ENCODE peak calls at places on chromosome 21, in seven cellular contexts. Y, E, I, Z, L, J and C are unnamed samples.

GRCh38 chr21:41817228-41817627 is 50.4 kb upstream of the RIPK4 start:
- DNase-seq in I (peak), Y (peak), L (peak), E (peak), J (peak), Z (peak), C (peak)

GRCh38 chr21:46605759-46606426 is 1.0 kb upstream of the S100B start:
- DNase-seq in L (no peak), E (no peak), J (no peak), Y (peak), I (no peak), Z (no peak), C (no peak)

GRCh38 chr21:32386195-32386870 is 6.5 kb downstream of the URB1 start:
- DNase-seq in L (no peak), Y (no peak), Z (no peak), J (no peak), I (no peak), E (no peak), C (no peak)

GRCh38 chr21:27265492-27265891 is 298.6 kb upstream of the ADAMTS5 start:
- DNase-seq in L (no peak), J (no peak), Y (no peak), Z (no peak), E (no peak), I (no peak), C (no peak)

GRCh38 chr21:19475525-19475924 is 1071.9 kb upstream of the TMPRSS15 start:
- DNase-seq in Y (no peak), E (peak), L (no peak), Z (no peak), I (no peak), J (no peak), C (no peak)

GRCh38 chr21:27526451-27526850 is 559.6 kb upstream of the ADAMTS5 start:
- DNase-seq in Z (no peak), J (no peak), Y (no peak), E (no peak), L (no peak), I (no peak), C (peak)

GRCh38 chr21:39057121-39057520 is 126.1 kb downstream of the PSMG1 start:
- DNase-seq in E (no peak), L (no peak), J (no peak), Y (no peak), I (no peak), Z (no peak), C (no peak)

GRCh38 chr21:41847066-41847804 is 31.9 kb downstream of the PRDM15 start:
- DNase-seq in L (peak), J (peak), I (peak), E (no peak), Y (no peak), Z (no peak), C (no peak)

GRCh38 chr21:43919871-43920801 is 55.1 kb downstream of the AGPAT3 start:
- DNase-seq in L (no peak), Z (no peak), Y (no peak), J (no peak), I (no peak), E (peak), C (no peak)

GRCh38 chr21:31750843-31751242 is 18.9 kb upstream of the SCAF4 start:
- DNase-seq in E (no peak), L (no peak), Y (no peak), J (no peak), Z (no peak), I (no peak), C (peak)

GRCh38 chr21:42424848-42425602 is 21.3 kb downstream of the UBASH3A start:
- DNase-seq in E (no peak), Y (peak), L (no peak), I (no peak), Z (no peak), J (no peak), C (no peak)

GRCh38 chr21:42594616-42595280 is 58.7 kb upstream of the PDE9A start:
- DNase-seq in L (no peak), Z (no peak), J (no peak), I (no peak), Y (peak), E (no peak), C (no peak)

GRCh38 chr21:16976132-16976666 is 536.6 kb upstream of the CXADR start:
- DNase-seq in Y (no peak), Z (no peak), I (no peak), J (no peak), L (no peak), E (no peak), C (no peak)

GRCh38 chr21:39788383-39788782 is 43.4 kb downstream of the IGSF5 start:
- DNase-seq in L (peak), I (peak), E (peak), J (peak), Y (peak), Z (peak), C (no peak)

GRCh38 chr21:18222346-18222745 is 22.3 kb upstream of the CHODL start:
- DNase-seq in I (no peak), J (no peak), L (no peak), E (no peak), Y (no peak), Z (no peak), C (no peak)

GRCh38 chr21:18218331-18218730 is 26.3 kb upstream of the CHODL start:
- DNase-seq in Z (no peak), J (no peak), E (no peak), L (no peak), Y (no peak), I (no peak), C (no peak)

DNA sequence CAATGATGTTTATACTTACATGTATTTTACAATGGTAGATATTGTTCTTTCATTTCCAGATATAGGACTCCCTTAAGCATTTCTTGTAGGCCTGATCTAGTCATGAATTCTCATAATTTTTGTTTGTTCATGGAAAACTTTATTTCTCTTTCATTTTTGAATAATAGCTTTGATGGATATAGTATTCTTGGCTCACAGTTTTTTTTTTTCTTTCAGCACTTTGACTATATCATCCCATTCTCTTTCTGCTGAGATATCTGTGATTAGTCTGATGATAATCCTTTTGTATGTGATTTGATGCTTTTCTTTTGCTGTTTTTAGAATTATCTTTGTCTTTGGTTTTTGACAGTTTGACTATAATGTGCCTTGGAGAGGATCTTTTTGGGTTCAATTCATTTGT is 24.1 kb upstream of the CHODL start:
- DNase-seq in I (no peak), J (no peak), Y (no peak), E (no peak), Z (no peak), L (no peak), C (no peak)
- TF ChIP-seq CTCF in I (no peak), J (no peak), Y (no peak), E (no peak), Z (no peak), L (no peak), C (no peak)

DNA sequence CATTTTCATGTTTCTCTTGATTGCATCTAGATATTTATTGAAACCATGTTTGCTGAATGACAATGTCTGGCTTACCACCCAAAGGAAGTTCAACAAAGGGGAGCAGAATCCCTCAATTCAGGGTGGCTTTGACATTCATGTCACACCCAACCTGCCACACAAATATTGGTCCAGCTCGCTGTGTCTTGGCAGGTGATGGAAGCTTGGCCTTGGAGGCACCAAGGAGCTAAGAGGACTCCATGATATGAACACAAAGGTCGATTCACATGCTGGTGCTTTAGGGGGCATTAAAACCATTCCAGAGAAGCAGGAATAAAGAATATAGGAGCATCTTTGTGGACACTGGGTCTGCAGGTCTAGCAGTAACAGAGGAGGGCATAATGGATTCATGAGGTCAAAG is 114.8 kb downstream of the RUNX1 start:
- DNase-seq in E (no peak), Y (no peak), J (no peak), L (no peak), Z (no peak), I (no peak), C (no peak)
- TF ChIP-seq CTCF in E (no peak), Y (no peak), J (no peak), L (no peak), Z (no peak), I (no peak), C (no peak)

DNA sequence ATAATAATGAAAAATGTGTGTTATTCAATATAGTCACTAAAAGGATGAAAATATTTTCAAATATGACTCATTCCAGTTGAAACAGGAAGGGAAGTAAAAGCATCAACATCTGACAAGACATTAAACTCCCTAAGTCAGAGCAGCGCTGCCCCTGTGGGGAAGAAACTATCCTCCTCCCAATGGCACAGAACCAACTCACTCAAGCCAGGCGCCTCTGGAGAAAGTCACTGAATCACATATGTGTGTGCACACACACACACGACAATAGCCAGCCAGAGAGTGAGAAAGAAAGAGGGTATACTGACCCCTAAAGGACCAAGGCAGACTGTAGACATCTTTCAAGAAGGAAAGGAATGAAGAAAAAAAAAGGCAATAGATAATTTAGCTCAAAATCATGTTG is 126.9 kb downstream of the SETD4 start:
- DNase-seq in L (no peak), Z (no peak), Y (no peak), I (no peak), J (peak), E (peak), C (peak)
- TF ChIP-seq CTCF in L (no peak), Z (no peak), Y (no peak), I (no peak), J (peak), E (peak), C (peak)

DNA sequence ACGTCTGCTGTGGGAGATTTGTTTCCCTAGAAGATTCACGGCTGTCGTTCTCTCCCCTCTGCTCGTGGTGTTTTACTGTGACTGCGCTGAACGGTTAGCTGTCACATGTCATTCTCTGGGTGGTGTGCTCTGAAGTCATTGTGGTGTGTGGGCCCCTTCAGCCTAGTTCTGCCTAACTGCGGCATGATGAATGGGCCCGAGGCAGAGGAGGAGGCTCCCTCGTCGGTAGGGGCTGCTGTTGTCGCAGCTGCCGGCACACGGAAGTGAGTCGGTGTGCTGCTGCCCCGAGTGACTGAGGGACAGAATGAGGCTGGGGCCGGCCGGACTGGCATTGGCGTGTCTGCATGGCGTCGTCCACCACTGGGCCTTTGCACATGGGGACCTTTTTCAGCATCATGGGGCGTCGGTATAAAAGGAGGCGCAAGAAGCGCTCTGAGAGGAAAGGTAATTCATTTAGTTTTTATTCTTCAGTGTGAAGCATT is 77.9 kb downstream of the ADARB1 start:
- DNase-seq in I (peak), L (peak), Y (peak), Z (no peak), E (peak), J (peak), C (no peak)
- TF ChIP-seq CTCF in I (no peak), L (no peak), Y (peak), Z (no peak), E (peak), J (peak), C (no peak)

GRCh38 chr21:36845070-36845469 is 121.4 kb downstream of the HLCS start:
- DNase-seq in J (no peak), L (no peak), I (no peak), Z (no peak), Y (no peak), E (no peak), C (no peak)

GRCh38 chr21:36847189-36847588 is 119.3 kb downstream of the HLCS start:
- DNase-seq in J (no peak), Z (no peak), Y (no peak), I (no peak), E (peak), L (no peak), C (peak)

GRCh38 chr21:36845790-36846189 is 120.7 kb downstream of the HLCS start:
- DNase-seq in Y (no peak), I (no peak), J (no peak), E (no peak), Z (no peak), L (no peak), C (no peak)

GRCh38 chr21:36848875-36849274 is 117.6 kb downstream of the HLCS start:
- DNase-seq in I (no peak), E (no peak), Z (no peak), J (no peak), L (no peak), Y (no peak), C (no peak)

DNA sequence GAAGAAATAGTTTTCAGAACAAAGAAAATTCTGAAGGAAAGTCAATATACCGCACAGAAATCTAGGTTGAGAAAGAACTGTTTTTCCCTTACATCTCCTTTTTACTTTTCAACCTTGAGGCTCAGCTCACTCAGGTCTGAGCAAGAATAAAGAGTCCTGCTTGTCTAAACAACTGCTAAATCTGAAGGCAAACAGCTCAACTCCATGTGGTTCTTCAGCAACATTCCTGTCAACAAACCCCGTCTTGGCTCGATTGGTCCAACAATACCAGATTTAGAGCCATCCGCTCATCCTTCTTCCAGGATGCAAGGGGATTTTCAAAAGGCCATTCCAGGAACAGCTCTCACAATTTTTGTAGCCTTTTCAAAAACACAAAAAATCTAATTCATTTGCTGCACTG is 119.8 kb downstream of the HLCS start:
- DNase-seq in Y (no peak), I (no peak), Z (no peak), E (no peak), L (no peak), J (peak), C (no peak)
- TF ChIP-seq CTCF in Y (no peak), I (no peak), Z (no peak), E (no peak), L (no peak), J (no peak), C (no peak)

GRCh38 chr21:25870084-25870483 is 135.3 kb downstream of the GABPA start:
- DNase-seq in Z (no peak), J (no peak), I (no peak), L (no peak), E (no peak), Y (no peak), C (no peak)

GRCh38 chr21:25872271-25872670 is 137.5 kb downstream of the GABPA start:
- DNase-seq in J (peak), Z (no peak), L (peak), E (no peak), I (peak), Y (no peak), C (no peak)

GRCh38 chr21:25867041-25867440 is 132.3 kb downstream of the GABPA start:
- DNase-seq in J (no peak), L (no peak), E (no peak), Y (no peak), I (no peak), Z (no peak), C (no peak)

DNA sequence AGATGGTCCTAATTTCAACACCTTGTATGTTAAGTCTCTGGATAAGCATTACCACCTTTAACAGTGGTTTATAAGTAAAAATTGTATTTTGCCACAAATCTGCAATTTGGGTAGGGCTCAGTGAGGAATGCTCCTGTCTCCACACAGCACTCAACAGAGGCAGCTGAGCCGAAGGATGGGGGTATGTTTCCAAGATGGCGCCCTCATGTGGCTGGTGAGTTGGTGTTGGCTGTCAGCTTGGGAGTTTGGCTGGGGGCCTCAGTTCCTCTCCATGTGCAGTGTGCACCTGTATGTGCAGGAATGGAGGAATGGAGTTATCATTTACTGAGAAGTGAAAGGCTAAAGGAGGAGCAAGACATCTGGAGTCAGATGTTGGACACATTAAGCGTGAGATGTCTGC is 136.8 kb downstream of the GABPA start:
- DNase-seq in Y (no peak), L (peak), I (peak), E (no peak), J (no peak), Z (peak), C (no peak)
- TF ChIP-seq CTCF in Y (no peak), L (no peak), I (peak), E (no peak), J (peak), Z (peak), C (peak)